ENCODE peak calls at places on chromosomes 1 and 21, in four cellular contexts. C is uterus, H is stomach, I is esophagus squamous epithelium. E is an unnamed sample.

GRCh38 chr1:82806133-82806532 is 1005.4 kb downstream of the ADGRL2 start:
- DNase-seq in C (no peak), I (no peak), H (no peak), E (no peak)

GRCh38 chr1:161313554-161314200 is 504 bp upstream of the SDHC start:
- DNase-seq in I (no peak), H (no peak), C (no peak), E (no peak)

GRCh38 chr1:189774721-189775287 is 702.9 kb downstream of the BRINP3 start:
- DNase-seq in H (no peak), C (no peak), I (no peak), E (no peak)

GRCh38 chr1:2072891-2073290 is 22.7 kb downstream of the PRKCZ start:
- DNase-seq in C (no peak), I (no peak), H (no peak), E (no peak)

GRCh38 chr1:190377294-190377693 is 100.4 kb downstream of the BRINP3 start:
- DNase-seq in I (no peak), H (no peak), C (no peak), E (no peak)

GRCh38 chr1:100382657-100383056 is 30.4 kb downstream of the CDC14A start:
- DNase-seq in C (no peak), I (no peak), H (no peak), E (no peak)

GRCh38 chr1:112513112-112513870 is 4.5 kb downstream of the WNT2B start:
- DNase-seq in I (no peak), C (no peak), H (peak), E (no peak)

GRCh38 chr1:158035976-158036583 is 42.6 kb downstream of the KIRREL1 start:
- DNase-seq in H (no peak), C (peak), I (no peak), E (no peak)

GRCh38 chr1:22702671-22703070 is 8.0 kb upstream of the EPHB2 start:
- DNase-seq in I (no peak), C (no peak), H (peak), E (no peak)

GRCh38 chr21:16307256-16307655 is 577.5 kb downstream of the USP25 start:
- DNase-seq in I (no peak), H (no peak), C (no peak), E (no peak)

GRCh38 chr1:206557636-206558473 is 50.5 kb downstream of the RASSF5 start:
- DNase-seq in H (peak), C (no peak), I (no peak), E (no peak)

GRCh38 chr1:23923592-23924495 is 10.7 kb upstream of the CNR2 start:
- DNase-seq in H (peak), I (no peak), C (no peak), E (no peak)

GRCh38 chr1:100065969-100066227 is 66.8 kb downstream of the SASS6 start:
- DNase-seq in H (no peak), I (no peak), C (no peak), E (no peak)

GRCh38 chr1:60255565-60255964 is 182.0 kb upstream of the C1orf87 start:
- DNase-seq in I (no peak), H (no peak), C (no peak), E (no peak)

GRCh38 chr1:228414511-228415211 is 2.0 kb downstream of the TRIM17 start:
- DNase-seq in H (no peak), C (no peak), I (no peak), E (no peak)

GRCh38 chr1:13702425-13703127 is 2.6 kb downstream of the PRDM2 start:
- DNase-seq in C (no peak), I (no peak), H (no peak), E (no peak)

GRCh38 chr1:224343679-224344078 is 13.0 kb upstream of the CNIH4 start:
- DNase-seq in C (no peak), H (no peak), I (no peak), E (no peak)

GRCh38 chr1:109547412-109548320 is 749 bp upstream of the GNAI3 start:
- DNase-seq in C (no peak), H (peak), I (no peak), E (no peak)

GRCh38 chr1:226589008-226589733 is 40.6 kb downstream of the STUM start:
- DNase-seq in C (peak), H (no peak), I (no peak), E (no peak)

GRCh38 chr1:31891280-31891679 is 46.9 kb downstream of the PTP4A2 start:
- DNase-seq in H (no peak), C (no peak), I (no peak), E (no peak)

GRCh38 chr1:3841491-3841890 is 15.5 kb downstream of the CEP104 start:
- DNase-seq in C (no peak), I (no peak), H (no peak), E (no peak)

GRCh38 chr1:43796111-43796581 is 88.8 kb downstream of the ST3GAL3 start:
- DNase-seq in C (no peak), I (no peak), H (no peak), E (no peak)

GRCh38 chr1:200035956-200036615 is 8.6 kb downstream of the NR5A2 start:
- DNase-seq in H (no peak), I (no peak), C (no peak), E (no peak)
- H3K4me3 ChIP-seq in H (no peak), I (no peak), C (no peak), E (no peak)

DNA sequence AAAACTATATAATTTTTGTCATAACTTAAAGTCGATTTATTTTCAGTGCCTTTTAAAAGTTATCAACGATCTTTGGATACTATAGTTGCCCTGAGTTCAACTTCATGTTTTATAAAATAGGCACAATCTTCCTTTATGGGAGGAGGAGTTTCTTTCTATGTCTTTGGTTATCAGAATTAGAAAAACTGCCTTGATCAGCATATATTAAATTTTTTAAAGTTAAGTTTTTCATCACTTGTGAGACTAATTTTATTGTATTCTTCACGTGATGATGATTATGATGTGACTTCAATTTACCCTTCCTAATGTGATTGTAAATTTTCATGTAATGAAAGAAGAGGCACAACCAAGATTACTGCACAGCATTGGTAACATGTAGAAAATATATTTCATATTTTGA is 58.2 kb upstream of the TMPRSS15 start:
- DNase-seq in I (no peak), H (no peak), C (no peak), E (no peak)
- TF ChIP-seq CTCF in I (no peak), H (no peak), C (no peak), E (no peak)

DNA sequence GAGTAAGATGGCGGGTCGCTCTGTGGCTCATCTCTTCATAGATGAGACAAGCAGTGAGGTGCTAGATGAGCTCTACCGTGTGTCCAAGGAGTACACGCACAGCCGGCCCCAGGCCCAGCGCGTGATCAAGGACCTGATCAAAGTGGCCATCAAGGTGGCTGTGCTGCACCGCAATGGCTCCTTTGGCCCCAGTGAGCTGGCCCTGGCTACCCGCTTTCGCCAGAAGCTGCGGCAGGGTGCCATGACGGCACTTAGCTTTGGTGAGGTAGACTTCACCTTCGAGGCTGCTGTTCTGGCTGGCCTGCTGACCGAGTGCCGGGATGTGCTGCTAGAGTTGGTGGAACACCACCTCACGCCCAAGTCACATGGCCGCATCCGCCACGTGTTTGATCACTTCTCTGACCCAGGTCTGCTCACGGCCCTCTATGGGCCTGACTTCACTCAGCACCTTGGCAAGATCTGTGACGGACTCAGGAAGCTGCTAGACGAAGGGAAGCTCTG is 2.4 kb downstream of the TNFAIP8L2 start:
- DNase-seq in C (no peak), I (no peak), H (no peak), E (no peak)
- H3K4me3 ChIP-seq in C (no peak), I (no peak), H (no peak), E (no peak)

GRCh38 chr1:231949277-231950122 is 322.9 kb downstream of the DISC1 start:
- DNase-seq in I (no peak), C (peak), H (no peak), E (no peak)
- TF ChIP-seq CTCF in I (no peak), C (no peak), H (no peak), E (no peak)

E was measured in epithelial cell of proximal tubule.